ENCODE peak calls at places on chromosome 22, in eight cellular contexts. One of them, this sample, is unnamed.

GRCh38 chr22:49967333-49968241 is 7.0 kb downstream of the PIM3 start:
- DNase-seq in fibroblast of mammary gland: no peak
- DNase-seq in endodermal cell: peak; percentile 62
- DNase-seq in GM23338: no peak
- DNase-seq in cardiac muscle cell: peak; percentile 42
- DNase-seq in fibroblast of villous mesenchyme: peak; percentile 48
- DNase-seq in AG10803: peak; percentile 10
- DNase-seq in brain microvascular endothelial cell: no peak
- DNase-seq in this sample: peak; percentile 46

GRCh38 chr22:21946262-21946925 is 6.3 kb downstream of the PPM1F start:
- DNase-seq in cardiac muscle cell: no peak
- DNase-seq in brain microvascular endothelial cell: no peak
- DNase-seq in fibroblast of villous mesenchyme: no peak
- DNase-seq in AG10803: no peak
- DNase-seq in GM23338: no peak
- DNase-seq in endodermal cell: no peak
- DNase-seq in fibroblast of mammary gland: no peak
- DNase-seq in this sample: no peak

GRCh38 chr22:46578251-46578823 is 40.9 kb upstream of the CELSR1 start:
- DNase-seq in cardiac muscle cell: no peak
- DNase-seq in GM23338: no peak
- DNase-seq in fibroblast of villous mesenchyme: no peak
- DNase-seq in AG10803: no peak
- DNase-seq in endodermal cell: peak; percentile 52
- DNase-seq in brain microvascular endothelial cell: no peak
- DNase-seq in fibroblast of mammary gland: no peak
- DNase-seq in this sample: no peak

GRCh38 chr22:16800358-16800757 is 24.9 kb downstream of the XKR3 start:
- DNase-seq in brain microvascular endothelial cell: no peak
- DNase-seq in fibroblast of villous mesenchyme: no peak
- DNase-seq in endodermal cell: no peak
- DNase-seq in cardiac muscle cell: no peak
- DNase-seq in GM23338: no peak
- DNase-seq in AG10803: no peak
- DNase-seq in fibroblast of mammary gland: no peak
- DNase-seq in this sample: no peak

GRCh38 chr22:43884600-43885318 is 7.1 kb downstream of the PNPLA5 start:
- DNase-seq in AG10803: peak; percentile 46
- DNase-seq in fibroblast of villous mesenchyme: peak; percentile 33
- DNase-seq in brain microvascular endothelial cell: peak; percentile 11
- DNase-seq in fibroblast of mammary gland: peak; percentile 49
- DNase-seq in endodermal cell: peak; percentile 95
- DNase-seq in cardiac muscle cell: peak; percentile 68
- DNase-seq in GM23338: peak; percentile 93
- DNase-seq in this sample: no peak

GRCh38 chr22:40922484-40923303 is 28.5 kb upstream of the RBX1 start:
- DNase-seq in GM23338: peak; percentile 72
- DNase-seq in brain microvascular endothelial cell: peak; percentile 24
- DNase-seq in endodermal cell: no peak
- DNase-seq in cardiac muscle cell: peak; percentile 71
- DNase-seq in AG10803: peak; percentile 69
- DNase-seq in fibroblast of mammary gland: peak; percentile 76
- DNase-seq in fibroblast of villous mesenchyme: peak; percentile 76
- DNase-seq in this sample: no peak

GRCh38 chr22:44620129-44620840 is 81.7 kb upstream of the PRR5 start:
- DNase-seq in cardiac muscle cell: peak; percentile 37
- DNase-seq in fibroblast of villous mesenchyme: peak; percentile 56
- DNase-seq in AG10803: peak; percentile 62
- DNase-seq in endodermal cell: peak; percentile 91
- DNase-seq in brain microvascular endothelial cell: peak; percentile 49
- DNase-seq in GM23338: peak; percentile 97
- DNase-seq in fibroblast of mammary gland: peak; percentile 55
- DNase-seq in this sample: peak; percentile 36

GRCh38 chr22:43529954-43530863 is 118.4 kb downstream of the MPPED1 start:
- DNase-seq in brain microvascular endothelial cell: no peak
- DNase-seq in AG10803: no peak
- DNase-seq in GM23338: no peak
- DNase-seq in endodermal cell: no peak
- DNase-seq in fibroblast of villous mesenchyme: no peak
- DNase-seq in cardiac muscle cell: no peak
- DNase-seq in fibroblast of mammary gland: no peak
- DNase-seq in this sample: no peak

GRCh38 chr22:40678493-40679248 is 613 bp upstream of the MCHR1 start:
- DNase-seq in cardiac muscle cell: no peak
- DNase-seq in brain microvascular endothelial cell: no peak
- DNase-seq in endodermal cell: no peak
- DNase-seq in GM23338: no peak
- DNase-seq in fibroblast of villous mesenchyme: no peak
- DNase-seq in AG10803: no peak
- DNase-seq in fibroblast of mammary gland: no peak
- DNase-seq in this sample: no peak

GRCh38 chr22:45430871-45431270 is 17.4 kb downstream of the RIBC2 start:
- DNase-seq in fibroblast of villous mesenchyme: no peak
- DNase-seq in AG10803: no peak
- DNase-seq in fibroblast of mammary gland: no peak
- DNase-seq in endodermal cell: peak; percentile 22
- DNase-seq in cardiac muscle cell: no peak
- DNase-seq in brain microvascular endothelial cell: no peak
- DNase-seq in GM23338: no peak
- DNase-seq in this sample: no peak

GRCh38 chr22:45009881-45010531 is at the start of gene PHF21B:
- DNase-seq in GM23338: peak; percentile 94
- DNase-seq in endodermal cell: peak; percentile 94
- DNase-seq in fibroblast of mammary gland: peak; percentile 9
- DNase-seq in brain microvascular endothelial cell: no peak
- DNase-seq in AG10803: peak; percentile 13
- DNase-seq in fibroblast of villous mesenchyme: peak; percentile 26
- DNase-seq in cardiac muscle cell: peak; percentile 94
- DNase-seq in this sample: no peak

GRCh38 chr22:23137905-23138520 is 3.8 kb downstream of the RSPH14 start:
- DNase-seq in endodermal cell: no peak
- DNase-seq in cardiac muscle cell: no peak
- DNase-seq in fibroblast of mammary gland: peak; percentile 15
- DNase-seq in AG10803: no peak
- DNase-seq in brain microvascular endothelial cell: no peak
- DNase-seq in GM23338: no peak
- DNase-seq in fibroblast of villous mesenchyme: no peak
- DNase-seq in this sample: no peak

GRCh38 chr22:25027959-25028840 is 75.7 kb downstream of the KIAA1671 start:
- DNase-seq in AG10803: no peak
- DNase-seq in cardiac muscle cell: peak; percentile 65
- DNase-seq in fibroblast of villous mesenchyme: peak; percentile 24
- DNase-seq in GM23338: peak; percentile 81
- DNase-seq in fibroblast of mammary gland: no peak
- DNase-seq in brain microvascular endothelial cell: peak; percentile 25
- DNase-seq in endodermal cell: peak; percentile 92
- DNase-seq in this sample: peak; percentile 88

GRCh38 chr22:43857367-43857766 is 4.9 kb downstream of the SULT4A1 start:
- DNase-seq in AG10803: no peak
- DNase-seq in cardiac muscle cell: no peak
- DNase-seq in brain microvascular endothelial cell: no peak
- DNase-seq in fibroblast of mammary gland: no peak
- DNase-seq in fibroblast of villous mesenchyme: no peak
- DNase-seq in endodermal cell: no peak
- DNase-seq in GM23338: no peak
- DNase-seq in this sample: no peak

DNA sequence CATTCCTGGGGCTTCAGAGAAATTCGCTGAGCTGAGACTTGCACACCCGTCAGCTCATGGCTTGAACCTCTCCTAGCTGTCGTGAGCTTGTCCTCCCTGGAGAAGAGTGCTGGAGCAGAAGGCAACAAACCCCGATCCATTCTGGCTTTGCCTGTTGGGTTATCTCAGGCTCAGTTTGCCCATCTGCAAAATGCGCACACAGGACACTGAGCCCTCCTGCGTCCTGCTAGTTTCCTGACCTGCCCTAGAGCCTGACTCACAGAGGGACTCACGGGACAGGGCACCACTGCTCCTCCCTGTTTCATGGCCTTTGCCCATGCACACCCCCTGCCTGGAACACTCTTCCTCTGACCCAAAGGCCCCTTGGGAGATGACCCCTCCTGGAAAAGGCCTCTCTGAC is 365.0 kb downstream of the MN1 start:
- DNase-seq in fibroblast of mammary gland: no peak
- DNase-seq in AG10803: no peak
- DNase-seq in GM23338: no peak
- DNase-seq in brain microvascular endothelial cell: no peak
- DNase-seq in fibroblast of villous mesenchyme: no peak
- DNase-seq in endodermal cell: peak; percentile 49
- DNase-seq in cardiac muscle cell: no peak
- DNase-seq in this sample: no peak
- TF ChIP-seq CTCF in fibroblast of mammary gland: no peak
- TF ChIP-seq CTCF in AG10803: no peak
- TF ChIP-seq CTCF in GM23338: no peak
- TF ChIP-seq CTCF in brain microvascular endothelial cell: no peak
- TF ChIP-seq CTCF in fibroblast of villous mesenchyme: no peak
- TF ChIP-seq CTCF in endodermal cell: no peak
- TF ChIP-seq CTCF in cardiac muscle cell: no peak
- TF ChIP-seq CTCF in this sample: no peak

DNA sequence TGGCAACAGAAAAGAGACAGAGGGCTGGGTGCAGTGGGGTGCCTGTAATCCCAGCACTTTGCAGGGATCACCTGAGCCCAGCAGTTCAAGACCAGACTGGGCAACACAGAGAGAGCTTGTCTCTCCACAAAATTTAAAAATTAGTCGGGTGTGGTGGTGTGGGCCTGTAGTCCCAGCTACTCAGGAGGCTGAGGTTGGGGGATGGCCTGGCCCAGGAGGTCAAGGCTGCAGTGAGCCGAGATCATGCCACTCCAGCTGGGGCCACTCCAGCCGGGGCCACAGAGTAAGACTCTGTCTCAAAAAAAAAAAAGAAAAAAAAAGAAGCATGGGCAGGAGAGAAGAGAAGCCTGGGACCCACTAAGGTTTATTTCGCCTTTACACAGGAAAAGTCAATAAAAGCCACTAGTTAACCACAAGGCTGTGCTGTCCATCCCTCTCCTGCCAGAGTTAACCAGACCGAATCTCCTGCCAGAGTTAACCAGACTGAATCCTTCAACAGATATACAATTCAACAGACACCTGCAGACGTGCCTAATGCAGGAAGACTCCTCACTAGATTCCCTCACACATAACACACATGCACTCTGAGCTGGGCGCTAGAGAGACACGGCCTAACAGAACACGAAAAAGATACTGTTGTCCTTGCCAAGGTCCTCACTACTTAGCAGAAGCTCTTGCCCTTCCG is 29.8 kb downstream of the MICAL3 start:
- DNase-seq in cardiac muscle cell: no peak
- DNase-seq in GM23338: no peak
- DNase-seq in brain microvascular endothelial cell: no peak
- DNase-seq in AG10803: no peak
- DNase-seq in fibroblast of villous mesenchyme: no peak
- DNase-seq in fibroblast of mammary gland: no peak
- DNase-seq in endodermal cell: no peak
- DNase-seq in this sample: no peak
- TF ChIP-seq CTCF in cardiac muscle cell: no peak
- TF ChIP-seq CTCF in GM23338: no peak
- TF ChIP-seq CTCF in brain microvascular endothelial cell: no peak
- TF ChIP-seq CTCF in AG10803: no peak
- TF ChIP-seq CTCF in fibroblast of villous mesenchyme: no peak
- TF ChIP-seq CTCF in fibroblast of mammary gland: no peak
- TF ChIP-seq CTCF in endodermal cell: no peak
- TF ChIP-seq CTCF in this sample: no peak

GRCh38 chr22:19998991-19999820 is 17.4 kb downstream of the ARVCF start:
- DNase-seq in cardiac muscle cell: no peak
- DNase-seq in brain microvascular endothelial cell: no peak
- DNase-seq in fibroblast of mammary gland: no peak
- DNase-seq in GM23338: no peak
- DNase-seq in fibroblast of villous mesenchyme: peak; percentile 33
- DNase-seq in endodermal cell: no peak
- DNase-seq in AG10803: no peak
- DNase-seq in this sample: no peak
- TF ChIP-seq CTCF in cardiac muscle cell: no peak
- TF ChIP-seq CTCF in brain microvascular endothelial cell: no peak
- TF ChIP-seq CTCF in fibroblast of mammary gland: no peak
- TF ChIP-seq CTCF in GM23338: no peak
- TF ChIP-seq CTCF in fibroblast of villous mesenchyme: no peak
- TF ChIP-seq CTCF in endodermal cell: no peak
- TF ChIP-seq CTCF in AG10803: no peak
- TF ChIP-seq CTCF in this sample: no peak

GRCh38 chr22:32795214-32795596 is 6.3 kb upstream of the TIMP3 start:
- DNase-seq in fibroblast of villous mesenchyme: no peak
- DNase-seq in fibroblast of mammary gland: no peak
- DNase-seq in brain microvascular endothelial cell: no peak
- DNase-seq in GM23338: no peak
- DNase-seq in endodermal cell: no peak
- DNase-seq in AG10803: no peak
- DNase-seq in cardiac muscle cell: no peak
- DNase-seq in this sample: no peak

GRCh38 chr22:32791056-32791455 is 10.4 kb upstream of the TIMP3 start:
- DNase-seq in GM23338: no peak
- DNase-seq in AG10803: no peak
- DNase-seq in fibroblast of villous mesenchyme: no peak
- DNase-seq in endodermal cell: no peak
- DNase-seq in cardiac muscle cell: no peak
- DNase-seq in fibroblast of mammary gland: no peak
- DNase-seq in brain microvascular endothelial cell: no peak
- DNase-seq in this sample: no peak

GRCh38 chr22:32796865-32797573 is 4.5 kb upstream of the TIMP3 start:
- DNase-seq in fibroblast of villous mesenchyme: peak; percentile 82
- DNase-seq in brain microvascular endothelial cell: peak; percentile 69
- DNase-seq in AG10803: peak; percentile 88
- DNase-seq in cardiac muscle cell: peak; percentile 73
- DNase-seq in endodermal cell: peak; percentile 87
- DNase-seq in GM23338: peak; percentile 79
- DNase-seq in fibroblast of mammary gland: peak; percentile 80
- DNase-seq in this sample: peak; percentile 84

GRCh38 chr22:32793604-32794003 is 7.9 kb upstream of the TIMP3 start:
- DNase-seq in fibroblast of mammary gland: no peak
- DNase-seq in fibroblast of villous mesenchyme: no peak
- DNase-seq in cardiac muscle cell: no peak
- DNase-seq in brain microvascular endothelial cell: no peak
- DNase-seq in GM23338: no peak
- DNase-seq in endodermal cell: no peak
- DNase-seq in AG10803: no peak
- DNase-seq in this sample: no peak

DNA sequence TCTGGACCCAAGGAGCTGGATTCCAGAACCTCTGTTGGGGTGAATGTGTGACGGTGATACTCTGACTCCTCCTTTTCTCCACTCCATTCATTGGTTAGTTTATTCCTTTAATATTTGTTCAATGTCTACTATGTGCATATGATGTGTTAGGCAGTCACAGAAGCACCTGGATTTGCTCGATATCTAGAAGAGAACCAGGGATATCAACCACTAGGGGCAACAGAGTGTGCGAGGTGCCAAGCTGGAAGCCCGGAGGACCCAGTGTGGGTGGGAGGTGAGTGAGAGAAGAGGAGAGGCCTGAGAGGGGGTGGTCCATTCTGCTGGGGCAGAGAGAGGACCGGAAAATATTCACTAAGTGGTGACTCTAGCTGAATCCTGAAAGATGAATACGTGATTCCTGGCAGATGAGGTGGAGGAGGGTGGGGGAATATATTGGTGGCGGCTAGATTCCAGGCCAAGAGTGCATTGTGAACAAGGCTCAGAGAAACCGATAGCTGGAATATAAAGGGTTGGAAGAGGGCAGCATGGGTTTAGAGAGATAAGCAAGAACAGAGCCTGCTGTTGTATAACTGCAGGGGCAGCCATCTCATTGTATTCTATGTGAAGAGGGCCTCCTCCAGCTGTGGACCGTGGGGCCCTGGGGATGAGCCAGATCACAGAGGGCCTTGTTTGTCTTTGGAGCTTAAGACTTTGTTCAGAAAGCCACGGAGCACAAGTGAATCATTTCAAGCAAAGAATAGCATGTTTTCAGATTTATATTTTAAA is 6.9 kb upstream of the TIMP3 start:
- DNase-seq in fibroblast of mammary gland: no peak
- DNase-seq in cardiac muscle cell: no peak
- DNase-seq in GM23338: peak; percentile 68
- DNase-seq in endodermal cell: peak; percentile 68
- DNase-seq in fibroblast of villous mesenchyme: no peak
- DNase-seq in AG10803: no peak
- DNase-seq in brain microvascular endothelial cell: no peak
- DNase-seq in this sample: no peak
- TF ChIP-seq CTCF in fibroblast of mammary gland: peak; percentile 2
- TF ChIP-seq CTCF in cardiac muscle cell: peak; percentile 17
- TF ChIP-seq CTCF in GM23338: peak; percentile 61
- TF ChIP-seq CTCF in endodermal cell: peak; percentile 71
- TF ChIP-seq CTCF in fibroblast of villous mesenchyme: no peak
- TF ChIP-seq CTCF in AG10803: no peak
- TF ChIP-seq CTCF in brain microvascular endothelial cell: peak; percentile 41
- TF ChIP-seq CTCF in this sample: peak; percentile 29